ENCODE peak calls at places on chromosome 10, in five cellular contexts. One of them, this sample, is unnamed.

GRCh38 chr10:72228318-72228751 is 12.3 kb upstream of the ASCC1 start:
- DNase-seq in body of pancreas: no peak
- DNase-seq in ovary: no peak
- DNase-seq in upper lobe of left lung: no peak
- DNase-seq in uterus: no peak
- DNase-seq in this sample: no peak

GRCh38 chr10:121710207-121710606 is 112.0 kb upstream of the FGFR2 start:
- DNase-seq in upper lobe of left lung: no peak
- DNase-seq in uterus: no peak
- DNase-seq in body of pancreas: no peak
- DNase-seq in ovary: peak
- DNase-seq in this sample: no peak

GRCh38 chr10:89280501-89280900 is 21.3 kb upstream of the IFIT2 start:
- DNase-seq in ovary: no peak
- DNase-seq in upper lobe of left lung: no peak
- DNase-seq in uterus: no peak
- DNase-seq in body of pancreas: no peak
- DNase-seq in this sample: no peak

GRCh38 chr10:35339946-35340345 is 3.6 kb downstream of the CCNY start:
- DNase-seq in upper lobe of left lung: no peak
- DNase-seq in uterus: no peak
- DNase-seq in ovary: no peak
- DNase-seq in body of pancreas: no peak
- DNase-seq in this sample: no peak

GRCh38 chr10:97827778-97828291 is 21.8 kb upstream of the GOLGA7B start:
- DNase-seq in body of pancreas: no peak
- DNase-seq in upper lobe of left lung: no peak
- DNase-seq in uterus: no peak
- DNase-seq in ovary: no peak
- DNase-seq in this sample: peak

GRCh38 chr10:65769828-65770227 is 1156.0 kb upstream of the LRRTM3 start:
- DNase-seq in ovary: no peak
- DNase-seq in upper lobe of left lung: no peak
- DNase-seq in uterus: no peak
- DNase-seq in body of pancreas: no peak
- DNase-seq in this sample: no peak

GRCh38 chr10:65194131-65194530 is 1672.9 kb downstream of the REEP3 start:
- DNase-seq in upper lobe of left lung: no peak
- DNase-seq in ovary: no peak
- DNase-seq in body of pancreas: no peak
- DNase-seq in uterus: no peak
- DNase-seq in this sample: no peak

GRCh38 chr10:84244651-84245270 is at the start of gene RGR:
- DNase-seq in body of pancreas: peak
- DNase-seq in uterus: no peak
- DNase-seq in ovary: no peak
- DNase-seq in upper lobe of left lung: no peak
- DNase-seq in this sample: no peak

GRCh38 chr10:133405844-133406527 is 12.0 kb downstream of the MTG1 start:
- DNase-seq in uterus: no peak
- DNase-seq in body of pancreas: no peak
- DNase-seq in ovary: no peak
- DNase-seq in upper lobe of left lung: no peak
- DNase-seq in this sample: no peak

GRCh38 chr10:43130756-43131155 is 7.5 kb upstream of the CSGALNACT2 start:
- DNase-seq in ovary: no peak
- DNase-seq in body of pancreas: no peak
- DNase-seq in uterus: no peak
- DNase-seq in upper lobe of left lung: no peak
- DNase-seq in this sample: no peak

GRCh38 chr10:89327803-89328441 is at the start of gene IFIT3:
- DNase-seq in body of pancreas: peak
- DNase-seq in ovary: peak
- DNase-seq in upper lobe of left lung: peak
- DNase-seq in uterus: peak
- DNase-seq in this sample: peak

GRCh38 chr10:70925377-70926214 is 37.2 kb upstream of the PCBD1 start:
- DNase-seq in ovary: peak
- DNase-seq in upper lobe of left lung: peak
- DNase-seq in uterus: peak
- DNase-seq in body of pancreas: peak
- DNase-seq in this sample: peak

GRCh38 chr10:3780766-3781457 is 4.1 kb downstream of the KLF6 start:
- DNase-seq in uterus: no peak
- DNase-seq in body of pancreas: peak
- DNase-seq in ovary: no peak
- DNase-seq in upper lobe of left lung: no peak
- DNase-seq in this sample: no peak

GRCh38 chr10:86300399-86300925 is 66.1 kb downstream of the GRID1 start:
- DNase-seq in ovary: no peak
- DNase-seq in body of pancreas: no peak
- DNase-seq in uterus: no peak
- DNase-seq in upper lobe of left lung: no peak
- DNase-seq in this sample: no peak

DNA sequence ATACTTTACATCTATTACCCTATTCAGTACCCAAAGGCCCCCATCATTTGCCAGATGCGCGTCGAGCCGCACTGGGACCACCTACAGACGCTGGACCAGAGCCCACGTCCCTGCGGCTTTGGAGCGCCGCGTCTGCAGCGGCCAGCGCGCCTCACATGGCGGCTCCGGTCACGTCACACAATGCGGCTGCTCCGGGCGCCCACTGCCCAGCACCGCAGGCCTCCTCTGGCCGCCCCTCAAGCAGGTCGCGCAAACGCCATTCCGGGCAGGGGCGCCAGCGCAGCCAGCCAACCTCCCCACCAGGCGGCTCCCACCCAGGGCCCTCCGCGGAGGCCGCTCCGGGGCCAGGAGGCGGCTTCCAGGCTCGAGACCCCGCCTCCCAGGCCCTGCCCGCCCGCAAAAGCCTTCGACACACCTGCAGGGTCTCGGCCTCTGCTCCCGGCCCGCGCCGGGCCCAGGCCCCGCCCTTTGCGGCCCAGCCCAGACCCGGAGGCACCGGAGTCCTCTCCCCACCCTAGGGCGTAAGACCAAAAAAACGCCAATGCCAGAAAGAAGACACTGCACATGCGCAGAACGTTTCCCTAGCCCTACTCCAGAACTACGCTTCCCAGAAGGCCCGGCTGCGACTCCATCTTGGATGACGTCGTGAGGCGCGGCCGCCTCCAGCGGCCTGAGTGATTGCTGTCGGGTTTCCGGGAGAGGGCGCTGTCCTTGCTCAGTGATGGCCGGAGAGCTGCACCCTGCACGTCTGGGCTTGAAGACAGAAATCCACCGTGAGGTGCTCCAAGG is at the start of gene ZNF25:
- DNase-seq in ovary: peak
- DNase-seq in body of pancreas: peak
- DNase-seq in upper lobe of left lung: peak
- DNase-seq in uterus: peak
- DNase-seq in this sample: peak
- TF ChIP-seq POLR2A in ovary: peak
- TF ChIP-seq POLR2A in body of pancreas: peak
- TF ChIP-seq POLR2A in upper lobe of left lung: peak
- TF ChIP-seq POLR2A in uterus: peak
- TF ChIP-seq POLR2A in this sample: no peak

DNA sequence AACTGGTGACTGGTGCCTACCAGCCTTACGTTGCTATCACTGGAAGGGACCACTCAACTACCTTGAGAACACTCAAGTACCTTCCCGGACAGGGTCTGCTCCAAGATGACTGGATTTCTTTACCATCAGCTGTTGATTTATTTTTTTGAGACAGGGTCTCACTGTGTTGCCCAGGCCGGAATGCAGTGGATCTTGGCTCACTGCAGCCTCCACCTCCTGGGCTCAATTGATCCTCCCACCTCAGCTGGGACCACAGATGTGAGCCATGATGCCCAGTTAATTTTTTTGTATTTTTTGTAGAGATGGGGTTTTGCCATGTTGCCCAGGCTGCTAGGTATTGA is 45.2 kb upstream of the DLG5 start:
- DNase-seq in upper lobe of left lung: no peak
- DNase-seq in uterus: no peak
- DNase-seq in body of pancreas: no peak
- DNase-seq in ovary: no peak
- DNase-seq in this sample: no peak
- TF ChIP-seq CTCF in upper lobe of left lung: no peak
- TF ChIP-seq CTCF in uterus: no peak
- TF ChIP-seq CTCF in body of pancreas: no peak
- TF ChIP-seq CTCF in ovary: no peak
- TF ChIP-seq CTCF in this sample: no peak

GRCh38 chr10:1134156-1134555 is 78.0 kb downstream of the WDR37 start:
- DNase-seq in ovary: no peak
- DNase-seq in uterus: no peak
- DNase-seq in upper lobe of left lung: no peak
- DNase-seq in body of pancreas: no peak
- DNase-seq in this sample: no peak
- TF ChIP-seq POLR2A in ovary: no peak
- TF ChIP-seq POLR2A in uterus: no peak
- TF ChIP-seq POLR2A in upper lobe of left lung: no peak
- TF ChIP-seq POLR2A in body of pancreas: no peak
- TF ChIP-seq POLR2A in this sample: no peak

GRCh38 chr10:93115661-93116383 is 42.1 kb downstream of the CYP26A1 start:
- DNase-seq in body of pancreas: peak
- DNase-seq in upper lobe of left lung: peak
- DNase-seq in uterus: peak
- DNase-seq in ovary: peak
- DNase-seq in this sample: peak
- TF ChIP-seq CTCF in body of pancreas: peak
- TF ChIP-seq CTCF in upper lobe of left lung: peak
- TF ChIP-seq CTCF in uterus: peak
- TF ChIP-seq CTCF in ovary: no peak
- TF ChIP-seq CTCF in this sample: peak

DNA sequence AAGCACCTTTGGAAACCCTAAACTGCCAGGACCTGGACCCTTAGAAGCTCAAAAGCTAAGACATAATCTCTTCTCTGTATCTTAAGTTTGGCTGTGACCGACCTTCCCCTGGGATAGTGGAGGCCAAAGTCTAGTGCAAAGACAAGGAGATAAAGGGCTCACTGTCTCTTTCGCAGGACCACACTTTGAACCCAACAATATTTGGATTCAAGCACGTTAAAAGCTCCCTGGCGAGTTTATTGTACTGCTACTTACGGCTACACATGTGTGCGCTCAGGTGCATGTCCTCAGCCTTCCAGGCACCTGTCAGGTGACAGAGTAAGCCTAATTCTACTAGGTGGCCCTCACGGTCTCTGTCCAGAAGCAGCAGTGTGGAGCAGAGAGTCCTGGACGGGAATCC is 55.9 kb downstream of the PNLIPRP2 start:
- DNase-seq in body of pancreas: no peak
- DNase-seq in upper lobe of left lung: no peak
- DNase-seq in uterus: no peak
- DNase-seq in ovary: no peak
- DNase-seq in this sample: no peak
- TF ChIP-seq POLR2A in body of pancreas: no peak
- TF ChIP-seq POLR2A in upper lobe of left lung: no peak
- TF ChIP-seq POLR2A in uterus: no peak
- TF ChIP-seq POLR2A in ovary: no peak
- TF ChIP-seq POLR2A in this sample: no peak

GRCh38 chr10:61904711-61905445 is 3.4 kb downstream of the ARID5B start:
- DNase-seq in uterus: peak
- DNase-seq in upper lobe of left lung: peak
- DNase-seq in ovary: peak
- DNase-seq in body of pancreas: peak
- DNase-seq in this sample: no peak
- TF ChIP-seq CTCF in uterus: no peak
- TF ChIP-seq CTCF in upper lobe of left lung: no peak
- TF ChIP-seq CTCF in ovary: no peak
- TF ChIP-seq CTCF in body of pancreas: no peak
- TF ChIP-seq CTCF in this sample: no peak

DNA sequence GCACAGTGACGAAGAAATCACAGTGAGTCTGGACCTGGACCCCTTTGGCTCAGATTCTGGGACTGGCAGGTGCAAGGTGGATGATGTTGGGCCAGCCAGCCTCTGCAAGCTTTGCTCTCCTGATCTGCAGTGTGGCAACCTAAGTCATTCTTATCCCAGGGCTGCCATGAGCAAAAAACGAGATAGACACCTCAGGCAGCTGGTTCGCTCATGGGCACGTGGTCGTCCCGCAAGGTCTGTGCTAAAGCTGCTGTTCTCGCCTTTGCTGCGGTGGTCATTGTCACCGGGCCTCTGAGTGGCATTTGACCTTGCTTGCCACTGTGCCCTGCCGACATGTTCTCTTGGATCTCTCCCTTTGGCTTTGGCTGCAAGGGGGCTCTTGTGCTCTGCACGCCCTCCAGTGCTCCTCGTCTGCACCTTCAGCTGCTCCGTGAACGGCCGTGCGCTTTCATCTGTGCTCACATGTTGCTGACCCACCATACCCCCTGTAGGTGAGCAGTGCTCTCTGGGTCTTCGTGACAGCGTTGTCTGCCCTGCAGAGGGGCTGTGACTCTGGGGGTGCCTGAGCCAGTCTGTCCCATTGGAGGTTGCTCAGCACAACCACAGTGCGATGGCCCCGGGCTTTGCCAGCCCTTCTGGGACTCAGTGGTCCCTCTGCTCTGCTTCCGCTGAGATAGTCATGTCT is 317.0 kb downstream of the GLRX3 start:
- DNase-seq in upper lobe of left lung: no peak
- DNase-seq in uterus: no peak
- DNase-seq in ovary: no peak
- DNase-seq in body of pancreas: no peak
- DNase-seq in this sample: no peak
- TF ChIP-seq POLR2A in upper lobe of left lung: no peak
- TF ChIP-seq POLR2A in uterus: no peak
- TF ChIP-seq POLR2A in ovary: no peak
- TF ChIP-seq POLR2A in body of pancreas: no peak
- TF ChIP-seq POLR2A in this sample: no peak

GRCh38 chr10:128087884-128088695 is 38.1 kb downstream of the MKI67 start:
- DNase-seq in ovary: no peak
- DNase-seq in uterus: no peak
- DNase-seq in upper lobe of left lung: no peak
- DNase-seq in body of pancreas: no peak
- DNase-seq in this sample: no peak
- TF ChIP-seq CTCF in ovary: no peak
- TF ChIP-seq CTCF in uterus: no peak
- TF ChIP-seq CTCF in upper lobe of left lung: no peak
- TF ChIP-seq CTCF in body of pancreas: no peak
- TF ChIP-seq CTCF in this sample: no peak

GRCh38 chr10:11180228-11180627 is 162.6 kb downstream of the CELF2 start:
- DNase-seq in body of pancreas: no peak
- DNase-seq in upper lobe of left lung: peak
- DNase-seq in uterus: no peak
- DNase-seq in ovary: no peak
- DNase-seq in this sample: no peak
- TF ChIP-seq POLR2A in body of pancreas: peak
- TF ChIP-seq POLR2A in upper lobe of left lung: no peak
- TF ChIP-seq POLR2A in uterus: no peak
- TF ChIP-seq POLR2A in ovary: no peak
- TF ChIP-seq POLR2A in this sample: no peak

This sample was measured in thyroid gland.